ENCODE peak calls at places on chromosomes 1 and 21, in nine cellular contexts. S is stimulated activated CD4-positive, alpha-beta T cell treated with anti-CD3 and anti-CD28 coated beads, Interleukin-12 subunit alpha, Interleukin-12 subunit beta, amount 100 ng/mL, for 4 hours; B is AML-193; Z is GF-D8; V is HFFc6; C is activated T-cell treated with anti-CD3 and anti-CD28 coated beads, Interleukin-2, amount 50 U/mL, for 4 hours; J is ELF-1; E is fibroblast of the conjunctiva; R is T-helper 17 cell. D is an unnamed sample.
A peak's percentile ranks its signal among the peaks of the same experiment; 100 is the strongest.

GRCh38 chr1:159800177-159800935 is 1.8 kb upstream of the FCRL6 start:
- DNase-seq in B (no peak), C (no peak), E (no peak), J (no peak), V (no peak), Z (no peak), S (no peak), R (no peak), D (no peak)

GRCh38 chr1:100671604-100672003 is 47.9 kb upstream of the VCAM1 start:
- DNase-seq in E (peak; percentile 9), Z (no peak), S (no peak), R (no peak), C (no peak), V (no peak), B (no peak), J (no peak), D (peak; percentile 60)

GRCh38 chr1:201016943-201017827 is 6.3 kb downstream of the KIF21B start:
- DNase-seq in Z (no peak), S (no peak), B (no peak), E (no peak), V (no peak), R (no peak), J (peak; percentile 56), C (no peak), D (no peak)

GRCh38 chr1:169866577-169866976 is 27.1 kb downstream of the SCYL3 start:
- DNase-seq in J (no peak), C (no peak), B (no peak), V (no peak), S (no peak), R (no peak), E (no peak), Z (no peak), D (no peak)

GRCh38 chr1:236603896-236604217 is 459 bp downstream of the HEATR1 start:
- DNase-seq in S (no peak), B (no peak), J (no peak), R (no peak), E (no peak), C (peak; percentile 14), V (peak; percentile 14), Z (no peak), D (peak; percentile 49)

GRCh38 chr1:47638713-47639112 is 200.9 kb downstream of the FOXD2 start:
- DNase-seq in B (no peak), V (no peak), R (no peak), Z (no peak), C (no peak), S (no peak), E (no peak), J (no peak), D (no peak)

GRCh38 chr1:25701030-25701785 is 84.6 kb downstream of the MAN1C1 start:
- DNase-seq in R (no peak), J (no peak), B (no peak), C (no peak), S (no peak), V (no peak), E (no peak), Z (no peak), D (no peak)

GRCh38 chr1:229563701-229564100 is 5.2 kb upstream of the ABCB10 start:
- DNase-seq in V (no peak), R (no peak), Z (no peak), J (no peak), E (no peak), C (no peak), B (no peak), S (no peak), D (peak; percentile 77)

GRCh38 chr1:152189657-152190442 is 30.8 kb upstream of the RPTN start:
- DNase-seq in V (peak; percentile 47), J (peak; percentile 38), B (peak; percentile 61), Z (peak; percentile 6), E (peak; percentile 55), C (peak; percentile 64), S (peak; percentile 64), R (peak; percentile 51), D (peak; percentile 38)

GRCh38 chr21:39316062-39316461 is 2.6 kb upstream of the BRWD1 start:
- DNase-seq in Z (no peak), B (no peak), R (no peak), J (no peak), E (no peak), S (no peak), V (peak; percentile 16), C (no peak), D (no peak)

GRCh38 chr1:214295934-214296333 is 15.0 kb downstream of the SMYD2 start:
- DNase-seq in S (no peak), V (no peak), R (no peak), C (no peak), J (no peak), Z (no peak), B (no peak), E (no peak), D (no peak)

GRCh38 chr1:25873120-25873519 is 2.4 kb downstream of the PAQR7 start:
- DNase-seq in S (no peak), E (no peak), B (no peak), V (no peak), J (no peak), R (no peak), C (no peak), Z (no peak), D (no peak)

GRCh38 chr1:109113787-109114568 is at the start of gene ELAPOR1:
- DNase-seq in S (peak; percentile 73), B (no peak), J (peak; percentile 70), Z (no peak), R (peak; percentile 87), C (peak; percentile 90), E (no peak), V (no peak), D (peak; percentile 19)

GRCh38 chr1:20477355-20478071 is 8.5 kb downstream of the CAMK2N1 start:
- DNase-seq in B (no peak), Z (no peak), R (no peak), J (no peak), S (no peak), E (no peak), C (no peak), V (no peak), D (peak; percentile 65)

GRCh38 chr1:223496883-223497282 is 103.7 kb downstream of the CCDC185 start:
- DNase-seq in R (no peak), E (no peak), B (no peak), S (no peak), C (no peak), Z (no peak), J (no peak), V (no peak), D (no peak)

GRCh38 chr1:194476872-194477271 is 1290.5 kb upstream of the B3GALT2 start:
- DNase-seq in Z (no peak), J (no peak), V (peak; percentile 46), B (no peak), R (no peak), S (no peak), C (no peak), E (no peak), D (peak; percentile 21)

GRCh38 chr1:12096615-12097014 is 33.5 kb downstream of the TNFRSF8 start:
- DNase-seq in J (no peak), S (no peak), Z (no peak), R (no peak), B (no peak), C (no peak), E (no peak), V (no peak), D (no peak)